ENCODE peak calls at places on chromosomes 3 and 15, in eight cellular contexts. L, K, X, R, I, U, E and F are unnamed samples.

GRCh38 chr3:100213891-100214573 is 46.8 kb upstream of the TBC1D23 start:
- DNase-seq in K (no peak), R (no peak), L (no peak), E (no peak), I (no peak), U (no peak), X (peak; percentile 6), F (no peak)

GRCh38 chr15:65917407-65917756 is 48.1 kb downstream of the RAB11A start:
- DNase-seq in I (no peak), L (no peak), E (no peak), X (no peak), U (no peak), R (peak; percentile 16), K (no peak), F (no peak)

GRCh38 chr3:10467904-10468610 is 37.3 kb downstream of the ATP2B2 start:
- DNase-seq in R (no peak), L (no peak), U (no peak), E (no peak), X (no peak), K (no peak), I (no peak), F (no peak)

GRCh38 chr3:170555329-170555728 is 30.5 kb downstream of the SLC7A14 start:
- DNase-seq in U (no peak), E (no peak), K (no peak), L (no peak), I (no peak), X (no peak), R (no peak), F (no peak)

GRCh38 chr3:130758624-130759023 is 12.0 kb upstream of the PIK3R4 start:
- DNase-seq in E (no peak), I (peak; percentile 56), X (no peak), R (no peak), L (no peak), K (no peak), U (no peak), F (no peak)

GRCh38 chr3:32616267-32616962 is 45.8 kb upstream of the DYNC1LI1 start:
- DNase-seq in K (no peak), X (no peak), E (no peak), U (no peak), L (no peak), I (no peak), R (no peak), F (no peak)

GRCh38 chr3:88149146-88149515 is 628 bp upstream of the C3orf38 start:
- DNase-seq in K (no peak), I (peak; percentile 66), X (no peak), L (no peak), R (peak; percentile 19), U (no peak), E (no peak), F (peak; percentile 24)

GRCh38 chr3:150771600-150771999 is 8.6 kb upstream of the SIAH2 start:
- DNase-seq in K (no peak), X (no peak), I (no peak), E (no peak), U (no peak), R (no peak), L (no peak), F (no peak)

GRCh38 chr3:171846594-171846993 is 3.4 kb downstream of the TMEM212 start:
- DNase-seq in U (no peak), L (no peak), K (no peak), I (no peak), R (no peak), X (peak; percentile 81), E (no peak), F (no peak)

GRCh38 chr3:24253336-24253735 is 241.3 kb downstream of the THRB start:
- DNase-seq in X (no peak), R (no peak), L (no peak), K (no peak), E (no peak), I (no peak), U (no peak), F (no peak)

GRCh38 chr3:158097571-158098553 is 8.4 kb downstream of the SHOX2 start:
- DNase-seq in L (peak; percentile 27), R (peak; percentile 98), I (peak; percentile 74), U (no peak), K (no peak), E (no peak), X (peak; percentile 73), F (no peak)

GRCh38 chr3:61522064-61522463 is 39.3 kb upstream of the PTPRG start:
- DNase-seq in X (no peak), U (no peak), K (no peak), E (no peak), L (no peak), R (peak; percentile 7), I (no peak), F (no peak)

GRCh38 chr15:50222181-50222580 is 40.2 kb downstream of the SLC27A2 start:
- DNase-seq in K (no peak), X (no peak), U (no peak), I (no peak), E (no peak), L (no peak), R (no peak), F (no peak)

GRCh38 chr15:71336671-71337070 is 221.4 kb downstream of the THSD4 start:
- DNase-seq in E (no peak), K (no peak), R (no peak), X (no peak), L (no peak), I (no peak), U (no peak), F (no peak)

GRCh38 chr3:120554727-120555660 is 41.1 kb upstream of the NDUFB4 start:
- DNase-seq in U (no peak), L (peak; percentile 68), E (peak; percentile 30), X (no peak), R (no peak), I (no peak), K (no peak), F (no peak)

GRCh38 chr15:74040115-74040850 is 42.1 kb downstream of the GOLGA6A start:
- DNase-seq in X (peak; percentile 86), R (peak; percentile 60), K (peak; percentile 18), I (no peak), L (peak; percentile 73), U (no peak), E (peak; percentile 76), F (peak; percentile 95)

GRCh38 chr3:83500422-83500821 is 1458.4 kb upstream of the CADM2 start:
- DNase-seq in I (no peak), U (no peak), X (no peak), R (no peak), E (no peak), L (no peak), K (no peak), F (no peak)

GRCh38 chr15:20349774-20350498 is 191.7 kb downstream of the GOLGA6L6 start:
- DNase-seq in I (no peak), E (no peak), K (no peak), U (no peak), L (no peak), X (no peak), R (peak; percentile 27), F (no peak)

GRCh38 chr3:48636149-48636548 is 888 bp upstream of the SLC26A6 start:
- DNase-seq in K (no peak), L (no peak), R (no peak), U (no peak), E (no peak), X (no peak), I (no peak), F (no peak)

GRCh38 chr3:136956994-136957393 is 789 bp upstream of the IL20RB start:
- DNase-seq in X (no peak), U (no peak), K (no peak), L (no peak), R (no peak), E (no peak), I (no peak), F (no peak)

GRCh38 chr15:85704720-85705119 is 90.0 kb downstream of the KLHL25 start:
- DNase-seq in U (no peak), R (no peak), I (no peak), X (no peak), E (peak; percentile 45), K (no peak), L (no peak), F (peak; percentile 47)

GRCh38 chr3:105836533-105836932 is 32.3 kb downstream of the CBLB start:
- DNase-seq in X (no peak), U (peak; percentile 66), K (peak; percentile 63), L (no peak), I (peak; percentile 56), R (no peak), E (peak; percentile 12), F (peak; percentile 73)

GRCh38 chr3:14245822-14246221 is 67.2 kb downstream of the LSM3 start:
- DNase-seq in I (peak; percentile 47), E (no peak), L (no peak), U (no peak), X (no peak), R (no peak), K (no peak), F (no peak)

GRCh38 chr3:157532529-157533297 is 29.5 kb upstream of the VEPH1 start:
- DNase-seq in K (peak; percentile 80), U (peak; percentile 81), I (peak; percentile 78), E (peak; percentile 29), R (peak; percentile 61), L (no peak), X (peak; percentile 90), F (peak; percentile 86)

GRCh38 chr15:93171476-93171875 is 82.5 kb upstream of the RGMA start:
- DNase-seq in E (no peak), R (no peak), L (no peak), X (no peak), I (no peak), K (no peak), U (no peak), F (no peak)

GRCh38 chr15:58473720-58474119 is 41.9 kb downstream of the LIPC start:
- DNase-seq in X (peak; percentile 79), R (no peak), E (no peak), L (no peak), K (peak; percentile 11), I (peak; percentile 96), U (no peak), F (no peak)

GRCh38 chr15:22839046-22839705 is 710 bp downstream of the NIPA2 start:
- DNase-seq in L (no peak), I (peak; percentile 49), E (no peak), X (peak; percentile 9), R (no peak), U (no peak), K (no peak), F (no peak)

GRCh38 chr3:46709147-46709654 is 8.0 kb downstream of the TMIE start:
- DNase-seq in K (no peak), L (no peak), X (no peak), R (no peak), I (no peak), E (no peak), U (no peak), F (no peak)